ENCODE peak calls at places on chromosomes 16 and 17, in five cellular contexts. One of them, this sample, is unnamed.

GRCh38 chr17:64385187-64386083 is 5.2 kb downstream of the PECAM1 start:
- DNase-seq in activated T-cell treated with anti-CD3 and anti-CD28 coated beads, Interleukin-2, amount 50 U/mL, for 24 hours: peak
- DNase-seq in left lung: peak
- DNase-seq in neural progenitor cell: no peak
- DNase-seq in fibroblast of lung: peak
- DNase-seq in this sample: peak

GRCh38 chr17:48215583-48216139 is 108.1 kb downstream of the SNX11 start:
- DNase-seq in activated T-cell treated with anti-CD3 and anti-CD28 coated beads, Interleukin-2, amount 50 U/mL, for 24 hours: no peak
- DNase-seq in left lung: no peak
- DNase-seq in neural progenitor cell: peak
- DNase-seq in fibroblast of lung: peak
- DNase-seq in this sample: no peak

GRCh38 chr17:63697341-63698286 is 2.3 kb downstream of the LIMD2 start:
- DNase-seq in activated T-cell treated with anti-CD3 and anti-CD28 coated beads, Interleukin-2, amount 50 U/mL, for 24 hours: peak
- DNase-seq in left lung: peak
- DNase-seq in neural progenitor cell: peak
- DNase-seq in fibroblast of lung: no peak
- DNase-seq in this sample: peak

GRCh38 chr16:78150233-78150632 is 50.8 kb downstream of the WWOX start:
- DNase-seq in activated T-cell treated with anti-CD3 and anti-CD28 coated beads, Interleukin-2, amount 50 U/mL, for 24 hours: no peak
- DNase-seq in left lung: no peak
- DNase-seq in neural progenitor cell: no peak
- DNase-seq in fibroblast of lung: no peak
- DNase-seq in this sample: no peak

GRCh38 chr16:50195276-50195675 is 42.2 kb downstream of the TENT4B start:
- DNase-seq in activated T-cell treated with anti-CD3 and anti-CD28 coated beads, Interleukin-2, amount 50 U/mL, for 24 hours: no peak
- DNase-seq in left lung: no peak
- DNase-seq in neural progenitor cell: no peak
- DNase-seq in fibroblast of lung: peak
- DNase-seq in this sample: no peak

GRCh38 chr17:29036584-29036983 is 6.4 kb upstream of the PIPOX start:
- DNase-seq in activated T-cell treated with anti-CD3 and anti-CD28 coated beads, Interleukin-2, amount 50 U/mL, for 24 hours: no peak
- DNase-seq in left lung: no peak
- DNase-seq in neural progenitor cell: no peak
- DNase-seq in fibroblast of lung: no peak
- DNase-seq in this sample: no peak

GRCh38 chr17:17683710-17684365 is 2.6 kb downstream of the RAI1 start:
- DNase-seq in activated T-cell treated with anti-CD3 and anti-CD28 coated beads, Interleukin-2, amount 50 U/mL, for 24 hours: no peak
- DNase-seq in left lung: no peak
- DNase-seq in neural progenitor cell: no peak
- DNase-seq in fibroblast of lung: no peak
- DNase-seq in this sample: no peak

GRCh38 chr17:4159761-4160160 is 16.8 kb downstream of the CYB5D2 start:
- DNase-seq in activated T-cell treated with anti-CD3 and anti-CD28 coated beads, Interleukin-2, amount 50 U/mL, for 24 hours: no peak
- DNase-seq in left lung: no peak
- DNase-seq in neural progenitor cell: no peak
- DNase-seq in fibroblast of lung: no peak
- DNase-seq in this sample: no peak

GRCh38 chr17:5933430-5933829 is 136.7 kb upstream of the WSCD1 start:
- DNase-seq in activated T-cell treated with anti-CD3 and anti-CD28 coated beads, Interleukin-2, amount 50 U/mL, for 24 hours: no peak
- DNase-seq in left lung: no peak
- DNase-seq in neural progenitor cell: no peak
- DNase-seq in fibroblast of lung: no peak
- DNase-seq in this sample: no peak

GRCh38 chr17:80202197-80202596 is 17.9 kb downstream of the SGSH start:
- DNase-seq in activated T-cell treated with anti-CD3 and anti-CD28 coated beads, Interleukin-2, amount 50 U/mL, for 24 hours: no peak
- DNase-seq in left lung: no peak
- DNase-seq in neural progenitor cell: no peak
- DNase-seq in fibroblast of lung: no peak
- DNase-seq in this sample: no peak

GRCh38 chr16:56986361-56986760 is 3.0 kb upstream of the NLRC5 start:
- DNase-seq in activated T-cell treated with anti-CD3 and anti-CD28 coated beads, Interleukin-2, amount 50 U/mL, for 24 hours: no peak
- DNase-seq in left lung: no peak
- DNase-seq in neural progenitor cell: no peak
- DNase-seq in fibroblast of lung: no peak
- DNase-seq in this sample: no peak

GRCh38 chr17:49575524-49576120 is at the start of gene NXPH3:
- DNase-seq in activated T-cell treated with anti-CD3 and anti-CD28 coated beads, Interleukin-2, amount 50 U/mL, for 24 hours: peak
- DNase-seq in left lung: peak
- DNase-seq in neural progenitor cell: peak
- DNase-seq in fibroblast of lung: peak
- DNase-seq in this sample: peak

GRCh38 chr16:56600398-56600999 is 7.9 kb upstream of the MT2A start:
- DNase-seq in activated T-cell treated with anti-CD3 and anti-CD28 coated beads, Interleukin-2, amount 50 U/mL, for 24 hours: no peak
- DNase-seq in left lung: no peak
- DNase-seq in neural progenitor cell: peak
- DNase-seq in fibroblast of lung: peak
- DNase-seq in this sample: no peak

GRCh38 chr16:28108590-28109247 is 45.2 kb upstream of the GSG1L start:
- DNase-seq in activated T-cell treated with anti-CD3 and anti-CD28 coated beads, Interleukin-2, amount 50 U/mL, for 24 hours: no peak
- DNase-seq in left lung: peak
- DNase-seq in neural progenitor cell: no peak
- DNase-seq in fibroblast of lung: no peak
- DNase-seq in this sample: no peak

GRCh38 chr17:82277851-82278250 is 4.4 kb upstream of the CSNK1D start:
- DNase-seq in activated T-cell treated with anti-CD3 and anti-CD28 coated beads, Interleukin-2, amount 50 U/mL, for 24 hours: no peak
- DNase-seq in left lung: no peak
- DNase-seq in neural progenitor cell: no peak
- DNase-seq in fibroblast of lung: no peak
- DNase-seq in this sample: no peak

GRCh38 chr16:15942901-15943690 is 6.3 kb upstream of the ABCC1 start:
- DNase-seq in activated T-cell treated with anti-CD3 and anti-CD28 coated beads, Interleukin-2, amount 50 U/mL, for 24 hours: no peak
- DNase-seq in left lung: no peak
- DNase-seq in neural progenitor cell: no peak
- DNase-seq in fibroblast of lung: no peak
- DNase-seq in this sample: no peak

GRCh38 chr17:27608330-27609230 is 22.4 kb upstream of the LGALS9 start:
- DNase-seq in activated T-cell treated with anti-CD3 and anti-CD28 coated beads, Interleukin-2, amount 50 U/mL, for 24 hours: no peak
- DNase-seq in left lung: no peak
- DNase-seq in neural progenitor cell: no peak
- DNase-seq in fibroblast of lung: no peak
- DNase-seq in this sample: no peak

GRCh38 chr17:66570353-66571195 is 264.3 kb upstream of the CACNG5 start:
- DNase-seq in activated T-cell treated with anti-CD3 and anti-CD28 coated beads, Interleukin-2, amount 50 U/mL, for 24 hours: no peak
- DNase-seq in left lung: no peak
- DNase-seq in neural progenitor cell: no peak
- DNase-seq in fibroblast of lung: no peak
- DNase-seq in this sample: no peak

GRCh38 chr17:1830288-1830687 is 483 bp downstream of the RPA1 start:
- DNase-seq in activated T-cell treated with anti-CD3 and anti-CD28 coated beads, Interleukin-2, amount 50 U/mL, for 24 hours: peak
- DNase-seq in left lung: no peak
- DNase-seq in neural progenitor cell: peak
- DNase-seq in fibroblast of lung: peak
- DNase-seq in this sample: no peak

GRCh38 chr17:55284001-55284884 is 19.5 kb downstream of the HLF start:
- DNase-seq in activated T-cell treated with anti-CD3 and anti-CD28 coated beads, Interleukin-2, amount 50 U/mL, for 24 hours: no peak
- DNase-seq in left lung: no peak
- DNase-seq in neural progenitor cell: no peak
- DNase-seq in fibroblast of lung: no peak
- DNase-seq in this sample: no peak

GRCh38 chr16:1991135-1991551 is 1.4 kb downstream of the SYNGR3 start:
- DNase-seq in activated T-cell treated with anti-CD3 and anti-CD28 coated beads, Interleukin-2, amount 50 U/mL, for 24 hours: peak
- DNase-seq in left lung: no peak
- DNase-seq in neural progenitor cell: no peak
- DNase-seq in fibroblast of lung: no peak
- DNase-seq in this sample: no peak

GRCh38 chr16:81767987-81768592 is 11.0 kb upstream of the PLCG2 start:
- DNase-seq in activated T-cell treated with anti-CD3 and anti-CD28 coated beads, Interleukin-2, amount 50 U/mL, for 24 hours: no peak
- DNase-seq in left lung: no peak
- DNase-seq in neural progenitor cell: no peak
- DNase-seq in fibroblast of lung: no peak
- DNase-seq in this sample: no peak

GRCh38 chr17:10226930-10227695 is 28.7 kb upstream of the GAS7 start:
- DNase-seq in activated T-cell treated with anti-CD3 and anti-CD28 coated beads, Interleukin-2, amount 50 U/mL, for 24 hours: peak
- DNase-seq in left lung: peak
- DNase-seq in neural progenitor cell: peak
- DNase-seq in fibroblast of lung: no peak
- DNase-seq in this sample: peak

GRCh38 chr16:89195521-89196171 is 4.7 kb downstream of the SLC22A31 start:
- DNase-seq in activated T-cell treated with anti-CD3 and anti-CD28 coated beads, Interleukin-2, amount 50 U/mL, for 24 hours: no peak
- DNase-seq in left lung: no peak
- DNase-seq in neural progenitor cell: no peak
- DNase-seq in fibroblast of lung: no peak
- DNase-seq in this sample: no peak

GRCh38 chr17:4194796-4195195 is 51.8 kb downstream of the CYB5D2 start:
- DNase-seq in activated T-cell treated with anti-CD3 and anti-CD28 coated beads, Interleukin-2, amount 50 U/mL, for 24 hours: no peak
- DNase-seq in left lung: no peak
- DNase-seq in neural progenitor cell: no peak
- DNase-seq in fibroblast of lung: no peak
- DNase-seq in this sample: no peak

GRCh38 chr16:57025941-57026777 is 36.8 kb downstream of the NLRC5 start:
- DNase-seq in activated T-cell treated with anti-CD3 and anti-CD28 coated beads, Interleukin-2, amount 50 U/mL, for 24 hours: peak
- DNase-seq in left lung: no peak
- DNase-seq in neural progenitor cell: no peak
- DNase-seq in fibroblast of lung: no peak
- DNase-seq in this sample: no peak

GRCh38 chr17:29138991-29139682 is 41.1 kb downstream of the MYO18A start:
- DNase-seq in activated T-cell treated with anti-CD3 and anti-CD28 coated beads, Interleukin-2, amount 50 U/mL, for 24 hours: peak
- DNase-seq in left lung: no peak
- DNase-seq in neural progenitor cell: no peak
- DNase-seq in fibroblast of lung: no peak
- DNase-seq in this sample: no peak

GRCh38 chr16:86349338-86349900 is 160.9 kb upstream of the FOXF1 start:
- DNase-seq in activated T-cell treated with anti-CD3 and anti-CD28 coated beads, Interleukin-2, amount 50 U/mL, for 24 hours: no peak
- DNase-seq in left lung: no peak
- DNase-seq in neural progenitor cell: no peak
- DNase-seq in fibroblast of lung: no peak
- DNase-seq in this sample: no peak

GRCh38 chr17:32525116-32525515 is 38.3 kb downstream of the CDK5R1 start:
- DNase-seq in activated T-cell treated with anti-CD3 and anti-CD28 coated beads, Interleukin-2, amount 50 U/mL, for 24 hours: no peak
- DNase-seq in left lung: no peak
- DNase-seq in neural progenitor cell: no peak
- DNase-seq in fibroblast of lung: peak
- DNase-seq in this sample: no peak

GRCh38 chr16:2970563-2970962 is 1.4 kb downstream of the PAQR4 start:
- DNase-seq in activated T-cell treated with anti-CD3 and anti-CD28 coated beads, Interleukin-2, amount 50 U/mL, for 24 hours: no peak
- DNase-seq in left lung: no peak
- DNase-seq in neural progenitor cell: no peak
- DNase-seq in fibroblast of lung: no peak
- DNase-seq in this sample: no peak

GRCh38 chr17:7224661-7225111 is 4.9 kb downstream of the ACADVL start:
- DNase-seq in activated T-cell treated with anti-CD3 and anti-CD28 coated beads, Interleukin-2, amount 50 U/mL, for 24 hours: no peak
- DNase-seq in left lung: no peak
- DNase-seq in neural progenitor cell: no peak
- DNase-seq in fibroblast of lung: no peak
- DNase-seq in this sample: no peak

GRCh38 chr16:4792951-4793513 is 2.1 kb upstream of the SMIM22 start:
- DNase-seq in activated T-cell treated with anti-CD3 and anti-CD28 coated beads, Interleukin-2, amount 50 U/mL, for 24 hours: no peak
- DNase-seq in left lung: no peak
- DNase-seq in neural progenitor cell: no peak
- DNase-seq in fibroblast of lung: no peak
- DNase-seq in this sample: no peak

GRCh38 chr16:72291531-72291981 is 119.6 kb upstream of the PMFBP1 start:
- DNase-seq in activated T-cell treated with anti-CD3 and anti-CD28 coated beads, Interleukin-2, amount 50 U/mL, for 24 hours: no peak
- DNase-seq in left lung: no peak
- DNase-seq in neural progenitor cell: no peak
- DNase-seq in fibroblast of lung: peak
- DNase-seq in this sample: no peak

GRCh38 chr16:19886061-19886792 is 1.6 kb upstream of the GPRC5B start:
- DNase-seq in activated T-cell treated with anti-CD3 and anti-CD28 coated beads, Interleukin-2, amount 50 U/mL, for 24 hours: peak
- DNase-seq in left lung: peak
- DNase-seq in neural progenitor cell: peak
- DNase-seq in fibroblast of lung: peak
- DNase-seq in this sample: peak

GRCh38 chr17:33464669-33465275 is 171.7 kb upstream of the ASIC2 start:
- DNase-seq in activated T-cell treated with anti-CD3 and anti-CD28 coated beads, Interleukin-2, amount 50 U/mL, for 24 hours: no peak
- DNase-seq in left lung: no peak
- DNase-seq in neural progenitor cell: no peak
- DNase-seq in fibroblast of lung: no peak
- DNase-seq in this sample: no peak

This sample was measured in left cardiac atrium.